ENCODE peak calls at places on chromosomes 7 and 10, in five cellular contexts. One of them, this sample, is unnamed.

GRCh38 chr10:73907841-73908517 is 3.0 kb upstream of the PLAU start:
- DNase-seq in Right ventricle myocardium superior: peak
- DNase-seq in activated T-cell treated with anti-CD3 and anti-CD28 coated beads for 1 hour: no peak
- DNase-seq in stimulated activated CD8-positive, alpha-beta memory T cell treated with anti-CD3 and anti-CD28 coated beads, Interleukin-2, amount 100 ng/mL, for 1 hour: no peak
- DNase-seq in mucosa of gallbladder: no peak
- DNase-seq in this sample: no peak

GRCh38 chr7:6248581-6248980 is 23.8 kb downstream of the CYTH3 start:
- DNase-seq in Right ventricle myocardium superior: no peak
- DNase-seq in activated T-cell treated with anti-CD3 and anti-CD28 coated beads for 1 hour: no peak
- DNase-seq in stimulated activated CD8-positive, alpha-beta memory T cell treated with anti-CD3 and anti-CD28 coated beads, Interleukin-2, amount 100 ng/mL, for 1 hour: no peak
- DNase-seq in mucosa of gallbladder: no peak
- DNase-seq in this sample: no peak

GRCh38 chr10:48523820-48524758 is 80.8 kb downstream of the ARHGAP22 start:
- DNase-seq in Right ventricle myocardium superior: no peak
- DNase-seq in activated T-cell treated with anti-CD3 and anti-CD28 coated beads for 1 hour: no peak
- DNase-seq in stimulated activated CD8-positive, alpha-beta memory T cell treated with anti-CD3 and anti-CD28 coated beads, Interleukin-2, amount 100 ng/mL, for 1 hour: no peak
- DNase-seq in mucosa of gallbladder: no peak
- DNase-seq in this sample: no peak

GRCh38 chr7:80781146-80781545 is 137.7 kb downstream of the SEMA3C start:
- DNase-seq in Right ventricle myocardium superior: no peak
- DNase-seq in activated T-cell treated with anti-CD3 and anti-CD28 coated beads for 1 hour: no peak
- DNase-seq in stimulated activated CD8-positive, alpha-beta memory T cell treated with anti-CD3 and anti-CD28 coated beads, Interleukin-2, amount 100 ng/mL, for 1 hour: no peak
- DNase-seq in mucosa of gallbladder: no peak
- DNase-seq in this sample: no peak

GRCh38 chr7:9691286-9691685 is 1257.9 kb downstream of the NXPH1 start:
- DNase-seq in Right ventricle myocardium superior: no peak
- DNase-seq in activated T-cell treated with anti-CD3 and anti-CD28 coated beads for 1 hour: no peak
- DNase-seq in stimulated activated CD8-positive, alpha-beta memory T cell treated with anti-CD3 and anti-CD28 coated beads, Interleukin-2, amount 100 ng/mL, for 1 hour: no peak
- DNase-seq in mucosa of gallbladder: no peak
- DNase-seq in this sample: no peak

GRCh38 chr10:114837690-114838089 is 16.1 kb downstream of the FHIP2A start:
- DNase-seq in Right ventricle myocardium superior: no peak
- DNase-seq in activated T-cell treated with anti-CD3 and anti-CD28 coated beads for 1 hour: no peak
- DNase-seq in stimulated activated CD8-positive, alpha-beta memory T cell treated with anti-CD3 and anti-CD28 coated beads, Interleukin-2, amount 100 ng/mL, for 1 hour: no peak
- DNase-seq in mucosa of gallbladder: no peak
- DNase-seq in this sample: no peak

GRCh38 chr10:74997163-74997562 is 114.3 kb upstream of the SAMD8 start:
- DNase-seq in Right ventricle myocardium superior: no peak
- DNase-seq in activated T-cell treated with anti-CD3 and anti-CD28 coated beads for 1 hour: no peak
- DNase-seq in stimulated activated CD8-positive, alpha-beta memory T cell treated with anti-CD3 and anti-CD28 coated beads, Interleukin-2, amount 100 ng/mL, for 1 hour: no peak
- DNase-seq in mucosa of gallbladder: no peak
- DNase-seq in this sample: no peak

GRCh38 chr7:50560865-50561351 is 4.3 kb downstream of the DDC start:
- DNase-seq in Right ventricle myocardium superior: no peak
- DNase-seq in activated T-cell treated with anti-CD3 and anti-CD28 coated beads for 1 hour: no peak
- DNase-seq in stimulated activated CD8-positive, alpha-beta memory T cell treated with anti-CD3 and anti-CD28 coated beads, Interleukin-2, amount 100 ng/mL, for 1 hour: no peak
- DNase-seq in mucosa of gallbladder: no peak
- DNase-seq in this sample: no peak

GRCh38 chr10:59971915-59972314 is 65.6 kb upstream of the CCDC6 start:
- DNase-seq in Right ventricle myocardium superior: no peak
- DNase-seq in activated T-cell treated with anti-CD3 and anti-CD28 coated beads for 1 hour: no peak
- DNase-seq in stimulated activated CD8-positive, alpha-beta memory T cell treated with anti-CD3 and anti-CD28 coated beads, Interleukin-2, amount 100 ng/mL, for 1 hour: no peak
- DNase-seq in mucosa of gallbladder: peak
- DNase-seq in this sample: no peak

GRCh38 chr10:636016-636730 is 53.3 kb downstream of the DIP2C start:
- DNase-seq in Right ventricle myocardium superior: no peak
- DNase-seq in activated T-cell treated with anti-CD3 and anti-CD28 coated beads for 1 hour: no peak
- DNase-seq in stimulated activated CD8-positive, alpha-beta memory T cell treated with anti-CD3 and anti-CD28 coated beads, Interleukin-2, amount 100 ng/mL, for 1 hour: no peak
- DNase-seq in mucosa of gallbladder: no peak
- DNase-seq in this sample: no peak

GRCh38 chr10:17607603-17608332 is 9.4 kb downstream of the HACD1 start:
- DNase-seq in Right ventricle myocardium superior: no peak
- DNase-seq in activated T-cell treated with anti-CD3 and anti-CD28 coated beads for 1 hour: no peak
- DNase-seq in stimulated activated CD8-positive, alpha-beta memory T cell treated with anti-CD3 and anti-CD28 coated beads, Interleukin-2, amount 100 ng/mL, for 1 hour: no peak
- DNase-seq in mucosa of gallbladder: no peak
- DNase-seq in this sample: no peak

GRCh38 chr7:11727864-11728263 is 104.1 kb downstream of the THSD7A start:
- DNase-seq in Right ventricle myocardium superior: no peak
- DNase-seq in activated T-cell treated with anti-CD3 and anti-CD28 coated beads for 1 hour: no peak
- DNase-seq in stimulated activated CD8-positive, alpha-beta memory T cell treated with anti-CD3 and anti-CD28 coated beads, Interleukin-2, amount 100 ng/mL, for 1 hour: no peak
- DNase-seq in mucosa of gallbladder: no peak
- DNase-seq in this sample: no peak

GRCh38 chr7:110442386-110442837 is 648.5 kb upstream of the LRRN3 start:
- DNase-seq in Right ventricle myocardium superior: no peak
- DNase-seq in activated T-cell treated with anti-CD3 and anti-CD28 coated beads for 1 hour: no peak
- DNase-seq in stimulated activated CD8-positive, alpha-beta memory T cell treated with anti-CD3 and anti-CD28 coated beads, Interleukin-2, amount 100 ng/mL, for 1 hour: no peak
- DNase-seq in mucosa of gallbladder: peak
- DNase-seq in this sample: no peak

GRCh38 chr7:46943996-46944395 is 637.9 kb downstream of the TNS3 start:
- DNase-seq in Right ventricle myocardium superior: no peak
- DNase-seq in activated T-cell treated with anti-CD3 and anti-CD28 coated beads for 1 hour: no peak
- DNase-seq in stimulated activated CD8-positive, alpha-beta memory T cell treated with anti-CD3 and anti-CD28 coated beads, Interleukin-2, amount 100 ng/mL, for 1 hour: no peak
- DNase-seq in mucosa of gallbladder: no peak
- DNase-seq in this sample: no peak

GRCh38 chr10:110167149-110167548 is 40.3 kb upstream of the MXI1 start:
- DNase-seq in Right ventricle myocardium superior: no peak
- DNase-seq in activated T-cell treated with anti-CD3 and anti-CD28 coated beads for 1 hour: no peak
- DNase-seq in stimulated activated CD8-positive, alpha-beta memory T cell treated with anti-CD3 and anti-CD28 coated beads, Interleukin-2, amount 100 ng/mL, for 1 hour: no peak
- DNase-seq in mucosa of gallbladder: no peak
- DNase-seq in this sample: no peak

GRCh38 chr10:95755511-95756004 is 405 bp upstream of the ENTPD1 start:
- DNase-seq in Right ventricle myocardium superior: peak
- DNase-seq in activated T-cell treated with anti-CD3 and anti-CD28 coated beads for 1 hour: no peak
- DNase-seq in stimulated activated CD8-positive, alpha-beta memory T cell treated with anti-CD3 and anti-CD28 coated beads, Interleukin-2, amount 100 ng/mL, for 1 hour: no peak
- DNase-seq in mucosa of gallbladder: peak
- DNase-seq in this sample: no peak

GRCh38 chr7:134865001-134865845 is 85.8 kb downstream of the CALD1 start:
- DNase-seq in Right ventricle myocardium superior: no peak
- DNase-seq in activated T-cell treated with anti-CD3 and anti-CD28 coated beads for 1 hour: no peak
- DNase-seq in stimulated activated CD8-positive, alpha-beta memory T cell treated with anti-CD3 and anti-CD28 coated beads, Interleukin-2, amount 100 ng/mL, for 1 hour: no peak
- DNase-seq in mucosa of gallbladder: no peak
- DNase-seq in this sample: no peak

GRCh38 chr7:110591341-110591740 is 499.6 kb upstream of the LRRN3 start:
- DNase-seq in Right ventricle myocardium superior: no peak
- DNase-seq in activated T-cell treated with anti-CD3 and anti-CD28 coated beads for 1 hour: no peak
- DNase-seq in stimulated activated CD8-positive, alpha-beta memory T cell treated with anti-CD3 and anti-CD28 coated beads, Interleukin-2, amount 100 ng/mL, for 1 hour: no peak
- DNase-seq in mucosa of gallbladder: no peak
- DNase-seq in this sample: no peak

GRCh38 chr7:100682228-100682741 is 8.7 kb downstream of the GNB2 start:
- DNase-seq in Right ventricle myocardium superior: no peak
- DNase-seq in activated T-cell treated with anti-CD3 and anti-CD28 coated beads for 1 hour: no peak
- DNase-seq in stimulated activated CD8-positive, alpha-beta memory T cell treated with anti-CD3 and anti-CD28 coated beads, Interleukin-2, amount 100 ng/mL, for 1 hour: no peak
- DNase-seq in mucosa of gallbladder: no peak
- DNase-seq in this sample: no peak

GRCh38 chr7:78125884-78126283 is 327.3 kb downstream of the PHTF2 start:
- DNase-seq in Right ventricle myocardium superior: no peak
- DNase-seq in activated T-cell treated with anti-CD3 and anti-CD28 coated beads for 1 hour: no peak
- DNase-seq in stimulated activated CD8-positive, alpha-beta memory T cell treated with anti-CD3 and anti-CD28 coated beads, Interleukin-2, amount 100 ng/mL, for 1 hour: no peak
- DNase-seq in mucosa of gallbladder: no peak
- DNase-seq in this sample: no peak